ENCODE peak calls at places on chromosomes 4 and X, in four cellular contexts. One of them, this sample, is unnamed.

GRCh38 chr4:38765391-38765790 is 17.4 kb downstream of the TLR10 start:
- DNase-seq in HepG2: no peak
- DNase-seq in H1: no peak
- DNase-seq in K562: no peak
- DNase-seq in this sample: no peak

GRCh38 chr4:158656439-158656838 is 15.2 kb downstream of the C4orf46 start:
- DNase-seq in HepG2: no peak
- DNase-seq in K562: no peak
- DNase-seq in H1: no peak
- DNase-seq in this sample: no peak

GRCh38 chrX:129845616-129846190 is 2.0 kb upstream of the ZDHHC9 start:
- DNase-seq in K562: no peak
- DNase-seq in HepG2: no peak
- DNase-seq in H1: no peak
- DNase-seq in this sample: no peak

GRCh38 chrX:56783450-56783831 is 54.4 kb downstream of the NBDY start:
- DNase-seq in HepG2: no peak
- DNase-seq in H1: no peak
- DNase-seq in K562: no peak
- DNase-seq in this sample: no peak

GRCh38 chr4:176270669-176271068 is 1.6 kb upstream of the ASB5 start:
- DNase-seq in H1: peak
- DNase-seq in HepG2: peak
- DNase-seq in K562: no peak
- DNase-seq in this sample: peak

GRCh38 chr4:109472343-109472761 is 38.7 kb downstream of the SEC24B start:
- DNase-seq in H1: no peak
- DNase-seq in K562: peak
- DNase-seq in HepG2: no peak
- DNase-seq in this sample: no peak

GRCh38 chr4:159296061-159296460 is 193.2 kb downstream of the RAPGEF2 start:
- DNase-seq in H1: no peak
- DNase-seq in K562: no peak
- DNase-seq in HepG2: peak
- DNase-seq in this sample: no peak

GRCh38 chrX:100625985-100626491 is 10.6 kb downstream of the TSPAN6 start:
- DNase-seq in HepG2: no peak
- DNase-seq in H1: no peak
- DNase-seq in K562: no peak
- DNase-seq in this sample: no peak

GRCh38 chr4:165379662-165380061 is 854 bp downstream of the CPE start:
- DNase-seq in H1: no peak
- DNase-seq in HepG2: peak
- DNase-seq in K562: no peak
- DNase-seq in this sample: no peak

GRCh38 chr4:27974339-27974738 is 1113.7 kb downstream of the STIM2 start:
- DNase-seq in HepG2: no peak
- DNase-seq in H1: no peak
- DNase-seq in K562: no peak
- DNase-seq in this sample: no peak

GRCh38 chrX:134990475-134991473 is at the start of gene SMIM10:
- DNase-seq in HepG2: no peak
- DNase-seq in K562: peak
- DNase-seq in H1: no peak
- DNase-seq in this sample: no peak

GRCh38 chrX:21985332-21985777 is 44.8 kb downstream of the SMS start:
- DNase-seq in H1: peak
- DNase-seq in HepG2: peak
- DNase-seq in K562: peak
- DNase-seq in this sample: peak

GRCh38 chrX:107667426-107667825 is 39.1 kb downstream of the PRPS1 start:
- DNase-seq in H1: no peak
- DNase-seq in K562: no peak
- DNase-seq in HepG2: no peak
- DNase-seq in this sample: no peak

GRCh38 chr4:9996319-9997110 is 24.8 kb downstream of the SLC2A9 start:
- DNase-seq in K562: no peak
- DNase-seq in H1: no peak
- DNase-seq in HepG2: no peak
- DNase-seq in this sample: no peak

GRCh38 chrX:43612400-43612799 is 43.7 kb upstream of the MAOA start:
- DNase-seq in K562: no peak
- DNase-seq in H1: no peak
- DNase-seq in HepG2: no peak
- DNase-seq in this sample: no peak

GRCh38 chr4:150038335-150039076 is 39.7 kb upstream of the DCLK2 start:
- DNase-seq in H1: no peak
- DNase-seq in HepG2: no peak
- DNase-seq in K562: no peak
- DNase-seq in this sample: no peak

DNA sequence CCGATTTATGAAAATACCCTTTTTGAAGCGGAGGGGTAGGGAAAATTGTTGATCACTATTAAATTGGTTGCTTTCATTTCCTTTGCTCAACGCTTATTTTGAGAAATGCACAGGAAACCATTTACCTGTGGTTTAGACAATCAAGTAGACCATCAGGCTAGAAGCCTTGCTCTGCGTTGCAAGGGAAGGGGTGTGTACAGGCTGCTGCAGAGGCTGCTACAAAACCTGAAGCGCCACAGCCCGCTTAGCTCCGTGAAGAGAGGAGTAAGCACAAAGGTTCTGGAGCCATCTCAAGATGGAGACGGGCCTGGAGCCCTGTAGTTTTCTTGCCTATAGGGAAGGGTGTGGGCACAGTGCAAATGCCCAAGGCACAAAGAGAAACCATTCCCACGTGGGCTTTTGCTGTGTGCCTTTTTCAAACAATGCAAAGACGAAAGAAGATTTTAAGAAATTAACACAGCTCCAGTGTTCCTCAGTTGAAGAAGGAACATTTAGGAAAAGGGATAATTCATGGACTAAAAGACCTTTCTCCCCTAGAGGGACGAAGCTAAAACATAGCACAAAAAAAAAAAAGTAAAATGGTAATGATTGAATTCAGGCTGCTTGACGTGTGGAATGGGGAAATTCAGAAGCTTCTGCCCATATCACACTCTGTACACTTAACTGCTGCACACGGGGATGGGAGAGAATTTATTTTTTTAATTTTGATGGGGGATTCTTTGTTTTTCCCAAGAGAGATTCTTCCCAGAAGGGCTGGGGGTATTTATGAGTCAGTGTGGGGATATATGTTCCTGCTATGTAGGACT is 3.5 kb downstream of the TMSB4X start:
- DNase-seq in HepG2: no peak
- DNase-seq in H1: no peak
- DNase-seq in K562: peak
- DNase-seq in this sample: no peak
- TF ChIP-seq RNF2 in HepG2: no peak
- TF ChIP-seq RNF2 in H1: no peak
- TF ChIP-seq RNF2 in K562: no peak
- TF ChIP-seq RNF2 in this sample: no peak

DNA sequence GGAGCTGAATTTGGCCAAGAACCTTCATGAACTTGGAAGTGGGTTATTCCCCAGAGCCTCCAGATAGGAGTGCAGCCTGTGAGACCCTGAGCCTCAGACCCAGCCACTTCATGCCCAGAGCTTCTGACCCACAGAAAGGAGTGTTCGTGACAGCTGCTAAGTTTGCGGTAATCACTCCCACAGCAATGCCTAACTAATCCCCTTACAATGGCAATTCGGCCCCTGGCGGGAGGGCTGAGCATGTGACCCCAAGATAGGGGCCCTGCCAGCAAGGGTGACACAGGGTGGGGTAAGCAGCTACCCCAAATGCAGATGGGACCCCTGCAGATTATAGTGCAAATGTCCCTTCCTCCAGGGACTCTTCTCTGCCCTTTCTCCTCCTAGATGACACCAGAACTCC is 22.5 kb downstream of the PNMA6E start:
- DNase-seq in HepG2: no peak
- DNase-seq in H1: no peak
- DNase-seq in K562: no peak
- DNase-seq in this sample: no peak
- TF ChIP-seq RAD21 in HepG2: no peak
- TF ChIP-seq RAD21 in H1: no peak
- TF ChIP-seq RAD21 in K562: no peak
- TF ChIP-seq RAD21 in this sample: no peak

DNA sequence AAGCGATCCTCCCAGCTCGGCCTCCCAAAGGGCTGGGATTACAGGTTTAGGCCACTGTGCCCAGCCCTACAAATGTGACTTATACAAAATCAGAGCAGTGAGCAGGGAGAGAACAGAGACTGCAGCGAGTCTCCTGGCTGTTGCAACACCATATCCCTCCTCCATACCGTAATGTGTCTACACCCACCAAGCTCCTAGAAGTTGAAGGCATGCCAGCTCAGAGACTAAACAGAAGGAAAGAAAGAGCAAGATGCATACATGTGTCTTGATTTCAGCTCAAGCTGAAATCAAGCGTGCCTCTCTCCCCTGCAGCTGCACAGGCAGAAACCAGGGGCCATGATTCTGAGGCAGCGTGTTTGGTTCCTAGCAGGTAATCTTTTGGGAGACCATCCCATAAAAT is 34.7 kb downstream of the AFAP1 start:
- DNase-seq in H1: no peak
- DNase-seq in K562: no peak
- DNase-seq in HepG2: no peak
- DNase-seq in this sample: peak
- TF ChIP-seq RNF2 in H1: no peak
- TF ChIP-seq RNF2 in K562: no peak
- TF ChIP-seq RNF2 in HepG2: no peak
- TF ChIP-seq RNF2 in this sample: no peak

GRCh38 chr4:113636438-113636818 is 125.1 kb downstream of the CAMK2D start:
- DNase-seq in K562: no peak
- DNase-seq in H1: no peak
- DNase-seq in HepG2: peak
- DNase-seq in this sample: no peak
- TF ChIP-seq RAD21 in K562: no peak
- TF ChIP-seq RAD21 in H1: peak
- TF ChIP-seq RAD21 in HepG2: no peak
- TF ChIP-seq RAD21 in this sample: peak

GRCh38 chrX:149497626-149498025 is 7.5 kb downstream of the IDS start:
- DNase-seq in HepG2: no peak
- DNase-seq in K562: no peak
- DNase-seq in H1: no peak
- DNase-seq in this sample: no peak

GRCh38 chrX:149495573-149496071 is 9.5 kb downstream of the IDS start:
- DNase-seq in HepG2: peak
- DNase-seq in K562: no peak
- DNase-seq in H1: no peak
- DNase-seq in this sample: peak

GRCh38 chrX:149497054-149497453 is 8.1 kb downstream of the IDS start:
- DNase-seq in HepG2: no peak
- DNase-seq in H1: no peak
- DNase-seq in K562: no peak
- DNase-seq in this sample: no peak

GRCh38 chrX:149493567-149494562 is 11.2 kb downstream of the IDS start:
- DNase-seq in HepG2: no peak
- DNase-seq in H1: no peak
- DNase-seq in K562: peak
- DNase-seq in this sample: no peak

DNA sequence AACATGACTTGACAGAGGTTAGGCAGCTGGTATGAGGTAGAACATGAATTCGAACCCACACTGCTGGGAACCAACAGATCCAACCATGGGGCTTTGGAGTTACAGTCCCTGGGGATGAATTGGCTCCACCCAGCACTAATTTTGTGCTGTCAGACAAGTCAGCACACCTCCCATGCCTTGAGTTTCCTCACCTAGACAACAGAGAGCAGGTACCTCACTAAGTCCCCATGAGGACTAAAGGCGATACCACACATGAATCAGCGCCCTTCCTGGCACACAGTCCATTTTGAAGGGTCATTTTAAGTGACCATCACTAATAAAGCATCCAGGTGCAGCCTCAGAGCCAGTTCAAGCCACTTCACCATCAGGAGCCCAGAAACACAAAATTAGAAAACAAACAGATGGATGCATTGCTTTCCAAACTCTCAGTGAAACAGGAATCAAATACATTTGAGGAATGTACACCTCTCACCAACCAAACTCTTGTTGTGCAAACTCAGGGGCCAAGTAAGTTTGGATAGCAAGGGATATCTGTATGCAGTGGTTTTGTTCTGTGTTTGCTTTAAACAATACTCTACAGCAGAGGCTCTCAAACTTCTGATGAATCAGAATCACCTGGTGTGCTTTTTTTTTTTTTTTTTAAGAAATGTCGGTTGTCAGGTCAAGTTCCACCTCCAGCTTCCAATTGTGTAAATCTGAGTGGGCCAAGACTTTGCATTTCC is 10.1 kb downstream of the IDS start:
- DNase-seq in H1: no peak
- DNase-seq in HepG2: peak
- DNase-seq in K562: no peak
- DNase-seq in this sample: peak
- TF ChIP-seq RNF2 in H1: no peak
- TF ChIP-seq RNF2 in HepG2: no peak
- TF ChIP-seq RNF2 in K562: no peak
- TF ChIP-seq RNF2 in this sample: no peak